ENCODE peak calls at places on chromosomes 6 and 20, in nine cellular contexts. P is HCT116; M is CD4-positive, CD25-positive, alpha-beta regulatory T cell; L is SJSA1; V is spleen; B is tibial artery; I is pancreas; E is A549; K is foreskin keratinocyte. F is an unnamed sample. For H3K4me1, the result is how much of the 10 kb centered on the place peaks cover.

GRCh38 chr20:16922834-16923233 is 174.7 kb downstream of the OTOR start:
- DNase-seq in P (no peak), M (no peak), L (peak), V (no peak), B (no peak), I (no peak), E (no peak), K (peak), F (no peak)

GRCh38 chr6:157993076-157993475 is 11.4 kb downstream of the SYNJ2 start:
- DNase-seq in P (no peak), M (no peak), L (no peak), V (no peak), B (no peak), I (no peak), E (no peak), K (no peak), F (no peak)

GRCh38 chr20:2914160-2914559 is 40.9 kb downstream of the PTPRA start:
- DNase-seq in P (no peak), M (no peak), L (no peak), V (no peak), B (no peak), I (no peak), E (no peak), K (no peak), F (no peak)

GRCh38 chr6:44024597-44025219 is 102.5 kb downstream of the MRPL14 start:
- DNase-seq in P (no peak), M (no peak), L (no peak), V (peak), B (peak), I (peak), E (no peak), K (no peak), F (no peak)

GRCh38 chr6:21504790-21505189 is 88.8 kb upstream of the SOX4 start:
- DNase-seq in P (no peak), M (no peak), L (no peak), V (no peak), B (no peak), I (no peak), E (no peak), K (no peak), F (no peak)

GRCh38 chr6:1679691-1680068 is 70.0 kb downstream of the FOXC1 start:
- DNase-seq in P (no peak), M (no peak), L (peak), V (no peak), B (no peak), I (no peak), E (no peak), K (no peak), F (no peak)

GRCh38 chr20:47821481-47822100 is 36.3 kb upstream of the SULF2 start:
- DNase-seq in P (peak), M (no peak), L (no peak), V (peak), B (peak), I (no peak), E (peak), K (peak), F (no peak)

GRCh38 chr6:1240766-1241165 is 71.1 kb upstream of the FOXQ1 start:
- DNase-seq in P (no peak), M (no peak), L (no peak), V (no peak), B (no peak), I (no peak), E (no peak), K (peak), F (no peak)

GRCh38 chr6:129859524-129859923 is 1.6 kb downstream of the TMEM244 start:
- DNase-seq in P (no peak), M (no peak), L (peak), V (no peak), B (no peak), I (no peak), E (no peak), K (no peak), F (no peak)

GRCh38 chr6:34560366-34561226 is 4.5 kb upstream of the SPDEF start:
- DNase-seq in P (no peak), M (no peak), L (no peak), V (no peak), B (no peak), I (no peak), E (no peak), K (no peak), F (no peak)

GRCh38 chr20:45036044-45036755 is 64.7 kb downstream of the KCNS1 start:
- DNase-seq in P (peak), M (no peak), L (peak), V (no peak), B (no peak), I (no peak), E (no peak), K (peak), F (no peak)

GRCh38 chr6:90892271-90892670 is 305.4 kb upstream of the MAP3K7 start:
- DNase-seq in P (no peak), M (no peak), L (no peak), V (no peak), B (no peak), I (no peak), E (no peak), K (no peak), F (no peak)

GRCh38 chr6:169232507-169232931 is 21.1 kb downstream of the THBS2 start:
- DNase-seq in P (no peak), M (no peak), L (no peak), V (no peak), B (no peak), I (no peak), E (no peak), K (no peak), F (no peak)

GRCh38 chr6:133710826-133711225 is 178.1 kb upstream of the TCF21 start:
- DNase-seq in P (no peak), M (no peak), L (no peak), V (no peak), B (no peak), I (no peak), E (no peak), K (no peak), F (no peak)

DNA sequence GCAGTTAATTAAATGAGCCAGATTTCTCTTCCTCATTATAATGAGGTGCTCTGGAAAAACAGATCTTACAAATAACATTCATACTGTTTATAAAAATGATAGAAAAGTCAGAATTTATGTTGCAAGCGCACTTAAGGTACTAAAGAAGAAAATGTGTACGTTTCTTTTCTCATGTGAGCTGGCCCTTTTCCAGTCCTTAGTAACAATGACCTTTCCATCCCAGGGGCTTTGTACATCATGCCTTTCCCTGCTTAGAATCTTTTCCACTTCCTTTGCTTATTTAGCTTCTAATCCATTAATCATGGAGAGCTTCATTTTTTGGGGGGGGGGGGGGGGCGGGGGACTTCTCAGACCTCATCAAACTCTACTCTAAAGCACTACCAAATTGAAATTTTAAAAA is 4.8 kb downstream of the FBXO5 start:
- DNase-seq in P (no peak), M (no peak), L (no peak), V (no peak), B (no peak), I (no peak), E (no peak), K (no peak), F (no peak)
- H3K4me1 ChIP-seq in P (under half), M (half or more), L (under half), V (under half), B (under half), I (under half), E (under half), K (under half), F (under half)

GRCh38 chr6:130996635-130997034 is 66.4 kb downstream of the EPB41L2 start:
- DNase-seq in P (no peak), M (no peak), L (no peak), V (no peak), B (no peak), I (no peak), E (no peak), K (no peak), F (no peak)

GRCh38 chr6:130995783-130996447 is 67.1 kb downstream of the EPB41L2 start:
- DNase-seq in P (no peak), M (no peak), L (peak), V (no peak), B (no peak), I (no peak), E (no peak), K (no peak), F (no peak)

GRCh38 chr6:130991422-130992144 is 71.5 kb downstream of the EPB41L2 start:
- DNase-seq in P (no peak), M (no peak), L (no peak), V (no peak), B (no peak), I (no peak), E (no peak), K (no peak), F (no peak)

GRCh38 chr6:130994319-130995097 is 68.5 kb downstream of the EPB41L2 start:
- DNase-seq in P (no peak), M (no peak), L (no peak), V (no peak), B (no peak), I (no peak), E (no peak), K (no peak), F (no peak)

GRCh38 chr6:130993292-130993765 is 69.7 kb downstream of the EPB41L2 start:
- DNase-seq in P (no peak), M (no peak), L (no peak), V (no peak), B (no peak), I (peak), E (no peak), K (no peak), F (no peak)
- H3K4me1 ChIP-seq in P (under half), M (under half), L (under half), V (under half), B (under half), I (under half), E (under half), K (under half), F (under half)

DNA sequence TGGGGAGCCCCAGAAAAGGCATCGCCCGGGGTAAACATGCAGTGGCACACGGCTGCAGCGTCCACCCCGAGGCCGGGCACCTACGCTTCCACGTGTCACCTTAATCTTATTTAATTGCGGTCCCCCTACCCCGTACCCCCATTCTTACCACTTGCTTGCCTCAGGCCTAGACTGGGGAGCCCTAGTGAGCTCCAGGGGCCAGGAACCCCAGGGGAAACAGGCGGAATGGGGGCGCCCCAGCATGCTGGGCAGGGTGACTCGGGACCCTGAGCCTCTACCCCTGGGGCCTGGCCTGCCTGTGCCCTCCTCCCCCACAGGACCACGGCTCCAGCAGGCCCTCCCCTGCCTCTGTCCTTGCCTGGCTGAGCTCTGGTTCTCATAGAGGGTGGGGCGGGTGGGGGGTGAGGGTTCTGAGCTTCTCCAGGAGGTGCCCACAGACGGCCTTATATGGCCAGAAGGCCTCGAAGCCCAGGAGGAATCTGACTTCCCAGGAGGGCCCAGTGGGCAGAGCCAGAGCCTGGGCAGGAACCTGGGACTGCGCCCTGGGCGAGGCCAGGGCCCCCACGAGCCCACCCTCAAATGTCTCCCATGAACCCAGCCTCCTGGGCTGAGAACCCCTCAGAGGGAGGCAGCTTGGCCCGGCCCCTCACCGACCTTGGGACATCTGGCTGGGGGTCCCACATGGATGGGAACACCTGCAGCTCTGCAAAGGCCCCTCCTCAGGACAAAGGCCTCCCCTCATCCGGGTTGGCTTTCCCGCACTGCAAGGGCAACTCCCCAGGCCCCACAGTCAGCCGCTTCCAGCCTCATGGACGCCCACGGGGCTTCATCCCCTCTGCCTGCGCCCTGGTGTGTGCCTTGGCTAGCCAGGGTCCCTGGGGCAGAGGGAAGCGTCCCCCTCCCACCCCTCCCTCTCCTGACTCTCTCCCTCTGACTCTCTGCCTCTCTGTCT is 5.2 kb upstream of the LAMA5 start:
- DNase-seq in P (no peak), M (no peak), L (no peak), V (no peak), B (peak), I (no peak), E (no peak), K (no peak), F (no peak)
- H3K4me1 ChIP-seq in P (under half), M (under half), L (half or more), V (under half), B (half or more), I (under half), E (half or more), K (under half), F (under half)

DNA sequence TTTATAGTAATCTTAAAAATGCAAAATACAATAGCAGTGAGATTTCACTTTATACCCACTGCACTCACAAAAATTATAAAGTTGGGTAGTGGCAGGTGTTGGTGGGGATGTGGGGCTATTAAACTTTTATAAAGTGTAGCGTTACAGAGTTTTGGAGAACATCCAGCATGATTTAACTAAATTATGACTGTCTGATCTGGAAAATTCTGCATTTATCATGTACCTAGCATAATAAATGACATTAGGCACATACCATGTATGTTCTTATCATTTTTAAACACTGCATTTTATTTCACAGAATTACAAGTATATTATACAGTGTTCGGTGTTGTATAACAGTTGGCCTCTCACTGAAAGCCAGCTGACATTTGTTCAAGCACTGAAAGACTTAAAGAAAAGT is 169.9 kb downstream of the ADGB start:
- DNase-seq in P (no peak), M (no peak), L (no peak), V (no peak), B (no peak), I (no peak), E (no peak), K (no peak), F (no peak)
- H3K4me1 ChIP-seq in P (under half), M (under half), L (under half), V (under half), B (under half), I (under half), E (under half), K (under half), F (under half)

GRCh38 chr20:41440882-41441281 is 74.3 kb upstream of the EMILIN3 start:
- DNase-seq in P (no peak), M (no peak), L (no peak), V (no peak), B (no peak), I (no peak), E (no peak), K (no peak), F (no peak)
- H3K4me1 ChIP-seq in P (under half), M (under half), L (under half), V (under half), B (under half), I (under half), E (under half), K (under half), F (under half)

GRCh38 chr6:75167426-75167825 is 38.4 kb downstream of the COL12A1 start:
- DNase-seq in P (no peak), M (no peak), L (no peak), V (no peak), B (no peak), I (no peak), E (no peak), K (no peak), F (no peak)
- H3K4me1 ChIP-seq in P (under half), M (under half), L (under half), V (under half), B (under half), I (under half), E (under half), K (under half), F (under half)

GRCh38 chr20:63463400-63464288 is 8.8 kb downstream of the KCNQ2 start:
- DNase-seq in P (no peak), M (no peak), L (no peak), V (no peak), B (no peak), I (no peak), E (no peak), K (no peak), F (no peak)
- H3K4me1 ChIP-seq in P (under half), M (under half), L (under half), V (under half), B (under half), I (under half), E (under half), K (under half), F (under half)

GRCh38 chr20:1473821-1474220 is 7.2 kb upstream of the NSFL1C start:
- DNase-seq in P (no peak), M (no peak), L (no peak), V (no peak), B (no peak), I (no peak), E (no peak), K (no peak), F (no peak)
- H3K4me1 ChIP-seq in P (under half), M (under half), L (under half), V (under half), B (under half), I (under half), E (under half), K (under half), F (under half)

GRCh38 chr20:19977373-19977770 is 39.8 kb upstream of the NAA20 start:
- DNase-seq in P (no peak), M (no peak), L (no peak), V (no peak), B (no peak), I (no peak), E (no peak), K (no peak), F (no peak)
- H3K4me1 ChIP-seq in P (half or more), M (under half), L (half or more), V (under half), B (half or more), I (half or more), E (half or more), K (half or more), F (under half)

DNA sequence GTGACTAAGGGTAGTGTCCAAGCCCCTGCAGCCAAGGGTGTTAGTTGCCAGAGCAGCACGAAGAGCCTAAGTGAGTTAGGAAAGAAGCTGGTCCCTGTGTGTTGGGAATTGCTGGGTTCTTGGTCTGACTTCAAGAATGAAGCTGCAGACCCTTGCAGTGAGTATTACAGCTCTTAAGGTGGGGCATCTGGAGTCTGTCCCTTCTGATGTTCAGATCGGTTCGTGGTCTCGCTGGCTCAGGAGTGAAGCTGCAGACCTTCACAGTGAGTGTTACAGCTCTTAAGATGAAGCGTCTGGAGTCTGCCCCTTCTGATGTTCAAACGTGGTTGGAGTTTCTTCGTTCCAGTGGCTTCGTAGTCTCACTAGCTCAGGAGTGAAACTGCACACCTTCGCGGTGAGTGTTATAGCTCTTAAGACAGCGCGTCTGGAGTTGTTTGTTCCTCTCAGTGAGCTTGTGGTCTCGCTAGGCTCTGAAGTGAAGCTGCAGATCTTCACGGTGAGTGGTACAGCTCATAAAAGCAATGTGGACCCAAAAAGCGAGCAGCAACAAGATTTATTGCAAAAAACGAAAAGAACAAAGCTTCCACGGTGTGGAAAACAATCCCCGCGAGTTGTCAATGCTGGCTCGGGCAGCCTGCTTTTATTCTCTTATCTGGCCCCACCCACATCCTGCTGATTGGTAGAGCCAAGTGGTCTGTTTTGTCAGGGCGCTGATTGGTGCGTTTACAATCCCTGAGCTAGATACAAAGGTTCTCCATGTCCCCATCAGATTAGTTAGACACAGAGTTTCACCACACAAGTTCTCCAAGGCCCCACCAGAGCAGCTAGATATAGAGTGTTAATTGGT is 31.8 kb downstream of the PXDC1 start:
- DNase-seq in P (no peak), M (no peak), L (no peak), V (peak), B (peak), I (no peak), E (no peak), K (no peak), F (no peak)
- H3K4me1 ChIP-seq in P (under half), M (under half), L (under half), V (under half), B (under half), I (under half), E (under half), K (under half), F (under half)

F was measured in CD8-positive, alpha-beta T cell.